ENCODE peak calls at places on chromosome 16, in six cellular contexts. V is GM23248; U is ACHN; G is non-pigmented ciliary epithelial cell; L is activated T-cell treated with anti-CD3 and anti-CD28 coated beads, Interleukin-2, amount 50 U/mL, for 1 hour; S is MCF 10A. P is an unnamed sample.

GRCh38 chr16:88606146-88606757 is 32.1 kb upstream of the IL17C start:
- DNase-seq in V (no peak), U (peak), G (no peak), L (no peak), S (no peak), P (no peak)

GRCh38 chr16:31298958-31299357 is 39.2 kb downstream of the ITGAM start:
- DNase-seq in V (no peak), U (peak), G (no peak), L (no peak), S (no peak), P (no peak)

GRCh38 chr16:12271006-12271405 is 294.5 kb downstream of the SNX29 start:
- DNase-seq in V (peak), U (peak), G (no peak), L (no peak), S (peak), P (no peak)

GRCh38 chr16:31202402-31203385 is at the start of gene PYCARD:
- DNase-seq in V (peak), U (peak), G (no peak), L (peak), S (no peak), P (peak)

GRCh38 chr16:27369806-27370205 is 32.2 kb upstream of the IL21R start:
- DNase-seq in V (peak), U (no peak), G (no peak), L (no peak), S (no peak), P (no peak)

GRCh38 chr16:67760206-67760605 is 41.1 kb upstream of the GFOD2 start:
- DNase-seq in V (no peak), U (no peak), G (no peak), L (no peak), S (no peak), P (no peak)

GRCh38 chr16:66161942-66162341 is 204.5 kb upstream of the CDH5 start:
- DNase-seq in V (no peak), U (no peak), G (no peak), L (no peak), S (no peak), P (peak)

GRCh38 chr16:28494141-28494851 is at the start of gene APOBR:
- DNase-seq in V (no peak), U (no peak), G (no peak), L (peak), S (no peak), P (no peak)

GRCh38 chr16:58563235-58563634 is 47.9 kb downstream of the SETD6 start:
- DNase-seq in V (peak), U (peak), G (peak), L (no peak), S (peak), P (no peak)

GRCh38 chr16:23837553-23838308 is 1.9 kb downstream of the PRKCB start:
- DNase-seq in V (no peak), U (no peak), G (no peak), L (no peak), S (no peak), P (no peak)

GRCh38 chr16:67504190-67505021 is 21.1 kb upstream of the AGRP start:
- DNase-seq in V (peak), U (no peak), G (no peak), L (peak), S (no peak), P (no peak)

GRCh38 chr16:66248096-66248495 is 118.4 kb upstream of the CDH5 start:
- DNase-seq in V (peak), U (no peak), G (no peak), L (no peak), S (no peak), P (no peak)

GRCh38 chr16:56589141-56590039 is at the start of gene MT3:
- DNase-seq in V (peak), U (peak), G (no peak), L (peak), S (no peak), P (no peak)

GRCh38 chr16:89018605-89019158 is 41.7 kb upstream of the CBFA2T3 start:
- DNase-seq in V (no peak), U (no peak), G (no peak), L (no peak), S (no peak), P (no peak)

GRCh38 chr16:20969386-20969785 is 68.8 kb downstream of the LYRM1 start:
- DNase-seq in V (no peak), U (no peak), G (no peak), L (no peak), S (no peak), P (no peak)

GRCh38 chr16:62832214-62832613 is 796.0 kb upstream of the CDH8 start:
- DNase-seq in V (no peak), U (no peak), G (no peak), L (no peak), S (no peak), P (no peak)

GRCh38 chr16:30927789-30928378 is 4.5 kb downstream of the FBXL19 start:
- DNase-seq in V (peak), U (peak), G (no peak), L (no peak), S (peak), P (no peak)

GRCh38 chr16:56428087-56428486 is 2.7 kb upstream of the AMFR start:
- DNase-seq in V (peak), U (no peak), G (no peak), L (no peak), S (no peak), P (no peak)

GRCh38 chr16:57620316-57621231 is 7.9 kb upstream of the ADGRG1 start:
- DNase-seq in V (no peak), U (no peak), G (no peak), L (no peak), S (no peak), P (peak)

GRCh38 chr16:11178424-11178823 is 77.6 kb downstream of the SOCS1 start:
- DNase-seq in V (no peak), U (no peak), G (no peak), L (no peak), S (no peak), P (no peak)

GRCh38 chr16:3879258-3879886 is 1.1 kb downstream of the CREBBP start:
- DNase-seq in V (peak), U (peak), G (no peak), L (peak), S (no peak), P (peak)

P was measured in mesenteric fat pad.